ENCODE peak calls at places on chromosomes 2 and 18, in four cellular contexts. One of them, this sample, is unnamed.

GRCh38 chr18:70464343-70465114 is 175.7 kb downstream of the SOCS6 start:
- DNase-seq in central memory CD4-positive, alpha-beta T cell: peak
- DNase-seq in NCI-H774: peak
- DNase-seq in uterus: peak
- DNase-seq in this sample: peak

GRCh38 chr18:79200546-79201268 is 131.5 kb downstream of the ATP9B start:
- DNase-seq in NCI-H774: no peak
- DNase-seq in central memory CD4-positive, alpha-beta T cell: peak
- DNase-seq in uterus: no peak
- DNase-seq in this sample: peak

GRCh38 chr2:20012282-20013060 is at the start of gene MATN3:
- DNase-seq in central memory CD4-positive, alpha-beta T cell: no peak
- DNase-seq in uterus: peak
- DNase-seq in NCI-H774: no peak
- DNase-seq in this sample: peak

GRCh38 chr2:225022188-225022587 is 20.1 kb downstream of the DOCK10 start:
- DNase-seq in NCI-H774: no peak
- DNase-seq in uterus: no peak
- DNase-seq in central memory CD4-positive, alpha-beta T cell: no peak
- DNase-seq in this sample: no peak

GRCh38 chr18:56173542-56174220 is 464.7 kb downstream of the TXNL1 start:
- DNase-seq in uterus: no peak
- DNase-seq in central memory CD4-positive, alpha-beta T cell: no peak
- DNase-seq in NCI-H774: no peak
- DNase-seq in this sample: no peak

GRCh38 chr2:63678085-63678484 is 89.3 kb downstream of the MDH1 start:
- DNase-seq in NCI-H774: no peak
- DNase-seq in uterus: no peak
- DNase-seq in central memory CD4-positive, alpha-beta T cell: no peak
- DNase-seq in this sample: no peak

GRCh38 chr2:97742381-97742847 is 29.0 kb downstream of the ZAP70 start:
- DNase-seq in uterus: no peak
- DNase-seq in central memory CD4-positive, alpha-beta T cell: no peak
- DNase-seq in NCI-H774: no peak
- DNase-seq in this sample: no peak

GRCh38 chr2:136117391-136117841 is 533 bp downstream of the CXCR4 start:
- DNase-seq in central memory CD4-positive, alpha-beta T cell: no peak
- DNase-seq in uterus: no peak
- DNase-seq in NCI-H774: peak
- DNase-seq in this sample: peak

GRCh38 chr18:70659026-70659726 is 370.3 kb downstream of the SOCS6 start:
- DNase-seq in central memory CD4-positive, alpha-beta T cell: peak
- DNase-seq in uterus: no peak
- DNase-seq in NCI-H774: no peak
- DNase-seq in this sample: peak

This sample was measured in left cardiac atrium.